ENCODE peak calls at places on chromosome 11, in four cellular contexts. X, W, A and J are unnamed samples.

GRCh38 chr11:62430350-62430749 is 11.5 kb downstream of the SCGB1A1 start:
- DNase-seq in A (no peak), W (no peak), X (no peak), J (no peak)

GRCh38 chr11:15171956-15172355 is 57.2 kb downstream of the INSC start:
- DNase-seq in A (no peak), W (no peak), X (no peak), J (no peak)

GRCh38 chr11:35398881-35399280 is 20.5 kb downstream of the SLC1A2 start:
- DNase-seq in A (no peak), X (no peak), W (no peak), J (no peak)

GRCh38 chr11:76302707-76303395 is 78.1 kb downstream of the THAP12 start:
- DNase-seq in W (no peak), X (no peak), A (no peak), J (no peak)

GRCh38 chr11:35968386-35969088 is 24.7 kb downstream of the LDLRAD3 start:
- DNase-seq in X (no peak), A (no peak), W (no peak), J (no peak)

GRCh38 chr11:110478410-110478809 is 48.7 kb downstream of the FDX1 start:
- DNase-seq in A (no peak), W (no peak), X (no peak), J (no peak)

GRCh38 chr11:132784441-132784840 is 747.9 kb downstream of the OPCML start:
- DNase-seq in X (peak), A (no peak), W (no peak), J (no peak)

GRCh38 chr11:65083134-65083833 is 556 bp downstream of the CDCA5 start:
- DNase-seq in A (no peak), X (no peak), W (no peak), J (no peak)

GRCh38 chr11:130858215-130858614 is 58.1 kb downstream of the SNX19 start:
- DNase-seq in X (no peak), A (no peak), W (no peak), J (no peak)

GRCh38 chr11:81993755-81994154 is 739.9 kb downstream of the FAM181B start:
- DNase-seq in W (no peak), X (no peak), A (no peak), J (no peak)

GRCh38 chr11:17915500-17916143 is 97.2 kb downstream of the SERGEF start:
- DNase-seq in A (no peak), W (no peak), X (no peak), J (no peak)

GRCh38 chr11:38835986-38836385 is 2237.9 kb upstream of the RAG2 start:
- DNase-seq in A (no peak), W (no peak), X (no peak), J (no peak)